ENCODE peak calls at places on chromosome 3, in four cellular contexts. One of them, this sample, is unnamed.

GRCh38 chr3:122014741-122015140 is 7.3 kb downstream of the ILDR1 start:
- DNase-seq in iPS-NIHi11: no peak
- DNase-seq in IMR-90: no peak
- DNase-seq in midbrain: no peak
- DNase-seq in this sample: no peak

GRCh38 chr3:51391566-51392300 is 648 bp downstream of the RBM15B start:
- DNase-seq in iPS-NIHi11: peak
- DNase-seq in IMR-90: peak
- DNase-seq in midbrain: no peak
- DNase-seq in this sample: no peak

GRCh38 chr3:132519914-132520313 is 77.2 kb upstream of the ACKR4 start:
- DNase-seq in iPS-NIHi11: no peak
- DNase-seq in IMR-90: no peak
- DNase-seq in midbrain: no peak
- DNase-seq in this sample: no peak

GRCh38 chr3:138066383-138066782 is 49.0 kb downstream of the DZIP1L start:
- DNase-seq in iPS-NIHi11: no peak
- DNase-seq in IMR-90: no peak
- DNase-seq in midbrain: no peak
- DNase-seq in this sample: no peak

GRCh38 chr3:157087398-157088132 is 72.4 kb downstream of the CCNL1 start:
- DNase-seq in iPS-NIHi11: no peak
- DNase-seq in IMR-90: no peak
- DNase-seq in midbrain: no peak
- DNase-seq in this sample: no peak

GRCh38 chr3:58325525-58325992 is 7.1 kb upstream of the PXK start:
- DNase-seq in iPS-NIHi11: no peak
- DNase-seq in IMR-90: peak
- DNase-seq in midbrain: no peak
- DNase-seq in this sample: no peak

GRCh38 chr3:5784656-5785055 is 597.1 kb downstream of the EDEM1 start:
- DNase-seq in iPS-NIHi11: no peak
- DNase-seq in IMR-90: no peak
- DNase-seq in midbrain: no peak
- DNase-seq in this sample: no peak

GRCh38 chr3:128282392-128283196 is 129.3 kb downstream of the EEFSEC start:
- DNase-seq in iPS-NIHi11: no peak
- DNase-seq in IMR-90: peak
- DNase-seq in midbrain: peak
- DNase-seq in this sample: peak

GRCh38 chr3:144364797-144365196 is 393.2 kb downstream of the DIPK2A start:
- DNase-seq in iPS-NIHi11: no peak
- DNase-seq in IMR-90: no peak
- DNase-seq in midbrain: no peak
- DNase-seq in this sample: no peak

This sample was measured in chondrocyte.